ENCODE peak calls at places on chromosomes 7 and 10, in five cellular contexts. N is NCI-H510A treated with DMSO at 0.1 percent for 48 hours, E is astrocyte of the spinal cord, U is RPMI7951, Z is KG1. M is an unnamed sample.

GRCh38 chr10:2137549-2138174 is 400.3 kb upstream of the ADARB2 start:
- DNase-seq in Z (peak; percentile 2), U (peak; percentile 50), E (peak; percentile 4), N (no peak), M (peak; percentile 19)

GRCh38 chr10:57993302-57993701 is 274.4 kb downstream of the IPMK start:
- DNase-seq in N (no peak), Z (no peak), U (no peak), E (no peak), M (no peak)

GRCh38 chr7:158812684-158813083 is 16.6 kb downstream of the ESYT2 start:
- DNase-seq in Z (no peak), E (no peak), U (no peak), N (no peak), M (no peak)

GRCh38 chr7:2217716-2218443 is 14.9 kb downstream of the MAD1L1 start:
- DNase-seq in U (peak; percentile 29), E (no peak), N (no peak), Z (no peak), M (no peak)

GRCh38 chr7:34806831-34807230 is 148.8 kb downstream of the NPSR1 start:
- DNase-seq in U (no peak), Z (no peak), N (no peak), E (no peak), M (no peak)

GRCh38 chr10:60958892-60959601 is 15.1 kb upstream of the RHOBTB1 start:
- DNase-seq in Z (no peak), E (peak; percentile 47), U (no peak), N (no peak), M (no peak)

GRCh38 chr10:106502651-106503050 is 661.9 kb downstream of the SORCS1 start:
- DNase-seq in N (no peak), E (no peak), Z (no peak), U (no peak), M (no peak)

GRCh38 chr10:95841711-95842498 is 65.9 kb upstream of the CC2D2B start:
- DNase-seq in E (peak; percentile 79), U (peak; percentile 39), N (peak; percentile 24), Z (peak; percentile 77), M (peak; percentile 95)

GRCh38 chr10:32692174-32692573 is 246.2 kb downstream of the CCDC7 start:
- DNase-seq in N (no peak), E (peak; percentile 96), Z (no peak), U (peak; percentile 94), M (no peak)

GRCh38 chr10:44628921-44629320 is 244.0 kb upstream of the CXCL12 start:
- DNase-seq in N (no peak), Z (no peak), E (peak; percentile 78), U (peak; percentile 79), M (no peak)

GRCh38 chr10:3532644-3533043 is 252.4 kb downstream of the KLF6 start:
- DNase-seq in U (peak; percentile 82), N (no peak), Z (no peak), E (peak; percentile 39), M (no peak)

GRCh38 chr7:151895695-151896485 is 19.0 kb upstream of the PRKAG2 start:
- DNase-seq in Z (no peak), N (no peak), E (no peak), U (no peak), M (no peak)

GRCh38 chr7:13946181-13946580 is 43.3 kb downstream of the ETV1 start:
- DNase-seq in Z (no peak), U (peak; percentile 80), E (peak; percentile 87), N (no peak), M (no peak)

M was measured in AML-193.